ENCODE peak calls at places on chromosome 4, in four cellular contexts. U is H1, M is HepG2, W is GM12878. Q is an unnamed sample.

GRCh38 chr4:21885241-21885640 is 63.3 kb downstream of the KCNIP4 start:
- DNase-seq in W (no peak), U (no peak), M (no peak), Q (no peak)

GRCh38 chr4:165766976-165767375 is 106.1 kb upstream of the TLL1 start:
- DNase-seq in W (no peak), M (no peak), U (no peak), Q (no peak)

GRCh38 chr4:183396187-183396738 is 48.2 kb upstream of the CDKN2AIP start:
- DNase-seq in U (no peak), M (no peak), W (no peak), Q (no peak)

GRCh38 chr4:98345838-98346237 is 84.7 kb downstream of the RAP1GDS1 start:
- DNase-seq in U (no peak), M (no peak), W (no peak), Q (no peak)

GRCh38 chr4:101127176-101127790 is 220.0 kb downstream of the PPP3CA start:
- DNase-seq in W (no peak), U (no peak), M (no peak), Q (no peak)

GRCh38 chr4:143599827-143600226 is 86.3 kb downstream of the SMARCA5 start:
- DNase-seq in M (no peak), U (no peak), W (no peak), Q (no peak)

GRCh38 chr4:26839534-26839951 is 21.1 kb upstream of the STIM2 start:
- DNase-seq in U (no peak), W (no peak), M (no peak), Q (no peak)

GRCh38 chr4:170339522-170339921 is 249.8 kb upstream of the AADAT start:
- DNase-seq in M (no peak), U (no peak), W (no peak), Q (no peak)

GRCh38 chr4:177235026-177235425 is 74.6 kb upstream of the NEIL3 start:
- DNase-seq in W (no peak), U (no peak), M (no peak), Q (no peak)

GRCh38 chr4:72569719-72570235 is 756 bp upstream of the ADAMTS3 start:
- DNase-seq in M (no peak), W (no peak), U (no peak), Q (no peak)

GRCh38 chr4:169791527-169792156 is 33.9 kb upstream of the HPF1 start:
- DNase-seq in M (peak; percentile 54), W (no peak), U (peak; percentile 17), Q (peak; percentile 16)

GRCh38 chr4:124694961-124695598 is 17.5 kb downstream of the ANKRD50 start:
- DNase-seq in M (no peak), W (no peak), U (no peak), Q (no peak)

GRCh38 chr4:156931267-156931666 is 40.3 kb downstream of the PDGFC start:
- DNase-seq in M (peak; percentile 70), U (no peak), W (no peak), Q (no peak)

GRCh38 chr4:825969-826330 is at the start of gene CPLX1:
- DNase-seq in M (no peak), W (no peak), U (no peak), Q (no peak)

GRCh38 chr4:24557036-24558022 is 27.0 kb downstream of the DHX15 start:
- DNase-seq in W (no peak), M (no peak), U (no peak), Q (no peak)

GRCh38 chr4:15587649-15588048 is 67.5 kb downstream of the FBXL5 start:
- DNase-seq in M (no peak), W (no peak), U (no peak), Q (no peak)

GRCh38 chr4:5472166-5472565 is 236.2 kb downstream of the EVC2 start:
- DNase-seq in W (no peak), U (no peak), M (no peak), Q (no peak)

GRCh38 chr4:140571620-140572019 is 2.9 kb upstream of the UCP1 start:
- DNase-seq in U (no peak), M (no peak), W (no peak), Q (no peak)

GRCh38 chr4:110840221-110840654 is 217.4 kb upstream of the PITX2 start:
- DNase-seq in U (no peak), W (no peak), M (no peak), Q (no peak)

GRCh38 chr4:95798727-95799126 is 41.2 kb upstream of the PDHA2 start:
- DNase-seq in M (no peak), U (peak; percentile 17), W (no peak), Q (no peak)

GRCh38 chr4:156970501-156971167 is 965 bp downstream of the PDGFC start:
- DNase-seq in W (no peak), M (peak; percentile 61), U (no peak), Q (no peak)

GRCh38 chr4:32268949-32269348 is 1548.8 kb downstream of the PCDH7 start:
- DNase-seq in U (no peak), W (no peak), M (no peak), Q (no peak)

GRCh38 chr4:85677286-85677685 is 202.3 kb downstream of the ARHGAP24 start:
- DNase-seq in U (no peak), M (no peak), W (no peak), Q (no peak)

GRCh38 chr4:57109847-57110634 is at the start of gene IGFBP7:
- DNase-seq in W (no peak), M (no peak), U (no peak), Q (no peak)

GRCh38 chr4:147096667-147097604 is 151.3 kb upstream of the TTC29 start:
- DNase-seq in M (peak; percentile 34), U (no peak), W (no peak), Q (no peak)

GRCh38 chr4:15691346-15692140 is 9.9 kb downstream of the FAM200B start:
- DNase-seq in W (no peak), U (no peak), M (peak; percentile 14), Q (no peak)

GRCh38 chr4:89284828-89285227 is 22.8 kb downstream of the GPRIN3 start:
- DNase-seq in M (no peak), U (no peak), W (no peak), Q (no peak)

GRCh38 chr4:89283975-89284556 is 23.5 kb downstream of the GPRIN3 start:
- DNase-seq in W (no peak), M (no peak), U (no peak), Q (no peak)

GRCh38 chr4:89285735-89286134 is 21.9 kb downstream of the GPRIN3 start:
- DNase-seq in M (no peak), W (no peak), U (no peak), Q (no peak)

GRCh38 chr4:89279385-89279784 is 28.2 kb downstream of the GPRIN3 start:
- DNase-seq in M (no peak), U (no peak), W (no peak), Q (no peak)

GRCh38 chr4:89283226-89283974 is 24.2 kb downstream of the GPRIN3 start:
- DNase-seq in M (peak; percentile 8), U (no peak), W (no peak), Q (no peak)
- H3K4me1 ChIP-seq in M (no peaks in the 10 kb centered on the region), U (no peaks in the 10 kb centered on the region), W (no peaks in the 10 kb centered on the region), Q (no peaks in the 10 kb centered on the region)

DNA sequence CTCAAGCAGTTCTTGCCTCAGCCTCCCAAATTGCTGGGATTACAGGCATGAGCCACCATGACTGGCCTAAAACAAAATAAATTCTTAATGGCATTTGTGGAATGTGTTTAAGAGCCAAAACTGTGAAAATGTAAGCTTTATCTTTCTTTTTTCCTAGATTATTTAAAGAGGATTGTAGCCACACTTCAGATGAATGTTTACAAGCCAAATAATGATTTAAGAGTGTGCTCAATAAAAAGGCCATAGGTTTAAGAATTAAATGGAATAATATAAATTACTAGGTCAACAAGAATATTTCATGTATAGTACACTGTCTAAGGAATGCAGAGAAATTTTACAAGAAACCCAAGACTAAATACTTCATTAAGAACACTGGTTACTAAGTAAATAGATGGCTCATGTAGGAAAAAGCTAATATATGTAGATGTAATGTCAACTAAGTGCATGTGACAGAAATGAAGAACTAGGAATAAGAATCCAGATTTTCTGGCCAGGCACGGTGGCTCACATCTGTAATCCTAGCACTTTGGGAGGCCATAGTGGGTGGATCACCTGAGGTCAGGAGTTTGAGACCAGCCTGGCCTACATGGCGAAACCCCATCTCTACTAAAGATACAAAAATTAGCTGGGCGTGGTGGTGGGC is 21.3 kb upstream of the UGDH start:
- DNase-seq in W (no peak), M (no peak), U (no peak), Q (no peak)
- TF ChIP-seq SUZ12 in W (no peak), M (no peak), U (no peak), Q (no peak)

DNA sequence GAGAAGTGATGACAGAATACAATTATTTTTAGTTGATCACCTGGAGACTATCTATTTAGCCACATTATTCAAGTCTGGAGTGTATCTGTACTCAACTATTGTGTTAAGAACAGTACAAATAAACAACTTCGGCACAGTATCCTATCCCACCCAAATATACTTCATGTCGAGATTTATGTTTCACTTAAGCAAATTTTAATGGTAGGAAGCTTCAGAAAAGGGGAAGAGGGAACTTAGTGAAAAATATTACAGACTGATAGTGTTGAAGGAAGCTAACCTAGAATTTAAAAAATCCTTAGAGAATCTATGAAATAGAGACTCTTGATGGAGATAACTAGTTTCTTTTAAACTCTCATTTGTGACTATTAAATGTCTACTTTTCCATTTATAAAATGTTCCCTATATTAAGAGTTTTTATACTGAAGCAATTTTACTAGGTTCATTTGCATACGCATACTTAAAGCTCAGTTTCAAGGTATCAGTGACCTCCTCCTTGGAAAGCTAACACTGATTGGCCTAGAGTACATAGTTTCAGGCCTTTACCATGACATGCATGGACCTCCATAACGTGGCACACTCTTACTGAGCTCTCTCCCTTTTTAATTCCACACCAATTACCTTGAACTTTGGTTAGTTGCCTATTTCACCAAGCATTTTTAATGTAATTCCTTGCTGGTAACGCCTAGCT is 197.7 kb downstream of the CAMK2D start:
- DNase-seq in M (no peak), U (no peak), W (no peak), Q (no peak)
- H3K4me1 ChIP-seq in M (no peaks in the 10 kb centered on the region), U (no peaks in the 10 kb centered on the region), W (peaks cover 38% of the 10 kb centered on the region), Q (no peaks in the 10 kb centered on the region)

GRCh38 chr4:181008164-181008563 is 1235.0 kb upstream of the TENM3 start:
- DNase-seq in U (no peak), M (peak; percentile 12), W (no peak), Q (no peak)
- TF ChIP-seq SUZ12 in U (no peak), M (no peak), W (no peak), Q (no peak)

DNA sequence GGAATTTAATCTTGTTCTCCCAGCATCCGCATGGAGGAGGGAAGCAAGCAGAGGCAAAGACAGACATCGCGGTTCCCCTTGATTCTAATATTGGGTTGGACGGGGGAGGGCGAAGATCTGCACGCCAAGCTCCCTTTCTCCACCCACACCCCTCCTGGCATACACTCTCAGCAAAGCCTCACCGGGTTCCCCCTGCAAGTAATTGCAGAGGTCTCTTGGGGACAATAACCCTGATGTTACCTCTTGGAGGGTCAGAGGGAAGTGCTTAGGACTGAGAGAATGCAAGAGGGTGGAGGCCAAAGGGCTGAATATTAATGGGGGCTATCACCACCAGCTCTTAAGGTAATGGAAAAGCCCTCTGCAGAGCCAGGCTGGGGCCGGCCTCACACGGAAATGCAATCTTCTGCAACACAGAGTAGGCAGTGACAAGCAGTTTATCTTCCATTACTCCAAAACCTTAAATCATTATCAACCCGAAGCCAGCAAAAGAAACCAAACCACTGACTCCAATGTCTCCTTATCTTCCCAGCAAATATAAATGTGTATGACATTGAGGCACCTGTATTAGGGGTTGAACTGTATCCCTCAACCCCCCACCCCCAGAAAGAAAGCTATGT is 344.1 kb upstream of the GATB start:
- DNase-seq in W (no peak), U (no peak), M (no peak), Q (no peak)
- H3K4me1 ChIP-seq in W (peaks cover 8% of the 10 kb centered on the region), U (no peaks in the 10 kb centered on the region), M (no peaks in the 10 kb centered on the region), Q (peaks cover 2% of the 10 kb centered on the region)